ENCODE peak calls at places on chromosome 7, in four cellular contexts. K, A, W and U are unnamed samples. For H3K9me3 and H3K36me3, the result is how much of the 10 kb centered on the place peaks cover.

GRCh38 chr7:117278040-117278439 is 44.8 kb downstream of the WNT2 start:
- DNase-seq in K (no peak), W (no peak), A (no peak), U (no peak)

GRCh38 chr7:74256446-74257408 is 2.5 kb upstream of the RFC2 start:
- DNase-seq in W (no peak), A (peak), K (no peak), U (no peak)

GRCh38 chr7:71566991-71567390 is 435.0 kb downstream of the GALNT17 start:
- DNase-seq in K (no peak), A (no peak), W (no peak), U (no peak)

GRCh38 chr7:128672927-128673517 is 930 bp downstream of the GARIN1A start:
- DNase-seq in A (no peak), K (no peak), W (no peak), U (no peak)

GRCh38 chr7:45657136-45657889 is 83.1 kb downstream of the ADCY1 start:
- DNase-seq in A (peak), K (no peak), W (no peak), U (no peak)

GRCh38 chr7:14691597-14692203 is 210.9 kb downstream of the DGKB start:
- DNase-seq in W (peak), A (peak), K (peak), U (peak)

GRCh38 chr7:3597243-3597642 is 296.2 kb downstream of the SDK1 start:
- DNase-seq in K (no peak), W (no peak), A (no peak), U (no peak)

GRCh38 chr7:121313220-121313792 is 15.5 kb upstream of the WNT16 start:
- DNase-seq in A (no peak), K (no peak), W (no peak), U (no peak)

GRCh38 chr7:149635561-149636329 is 137.6 kb downstream of the ZNF467 start:
- DNase-seq in A (peak), W (no peak), K (no peak), U (no peak)

GRCh38 chr7:99535667-99536066 is 16.2 kb downstream of the FAM200A start:
- DNase-seq in W (no peak), A (no peak), K (no peak), U (no peak)

GRCh38 chr7:99525713-99526440 is 21.4 kb downstream of the ZKSCAN5 start:
- DNase-seq in W (no peak), A (no peak), K (no peak), U (no peak)

DNA sequence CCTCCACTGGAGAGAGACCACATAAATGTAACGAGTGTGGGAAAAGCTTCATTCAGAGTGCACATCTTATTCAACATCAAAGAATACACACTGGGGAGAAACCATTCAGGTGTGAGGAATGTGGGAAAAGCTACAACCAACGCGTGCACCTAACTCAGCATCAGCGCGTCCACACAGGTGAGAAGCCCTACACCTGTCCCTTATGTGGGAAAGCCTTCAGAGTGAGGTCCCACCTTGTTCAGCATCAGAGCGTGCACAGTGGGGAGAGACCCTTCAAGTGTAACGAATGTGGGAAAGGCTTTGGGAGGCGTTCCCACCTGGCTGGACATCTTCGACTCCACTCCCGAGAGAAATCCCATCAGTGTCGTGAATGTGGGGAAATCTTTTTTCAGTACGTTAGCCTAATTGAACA is 20.6 kb downstream of the FAM200A start:
- DNase-seq in K (no peak), A (no peak), W (no peak), U (no peak)
- H3K9me3 ChIP-seq in K (under half), A (under half), W (under half), U (under half)

GRCh38 chr7:48402721-48403120 is 231.5 kb downstream of the ABCA13 start:
- DNase-seq in W (no peak), A (no peak), K (no peak), U (no peak)
- H3K27ac ChIP-seq in W (no peak), A (no peak), K (no peak), U (no peak)

GRCh38 chr7:100079024-100079560 is 2.4 kb downstream of the ZNF3 start:
- DNase-seq in A (no peak), W (no peak), K (no peak), U (no peak)
- H3K36me3 ChIP-seq in A (under half), W (under half), K (under half), U (under half)

GRCh38 chr7:55469271-55469681 is 103.0 kb downstream of the VOPP1 start:
- DNase-seq in K (no peak), A (no peak), W (no peak), U (no peak)

GRCh38 chr7:55464422-55464821 is 99.3 kb downstream of the LANCL2 start:
- DNase-seq in A (no peak), K (no peak), W (no peak), U (no peak)

GRCh38 chr7:55467047-55467593 is 102.0 kb downstream of the LANCL2 start:
- DNase-seq in K (no peak), W (no peak), A (no peak), U (no peak)

GRCh38 chr7:55468495-55468894 is 103.4 kb downstream of the LANCL2 start:
- DNase-seq in W (no peak), A (no peak), K (no peak), U (no peak)

DNA sequence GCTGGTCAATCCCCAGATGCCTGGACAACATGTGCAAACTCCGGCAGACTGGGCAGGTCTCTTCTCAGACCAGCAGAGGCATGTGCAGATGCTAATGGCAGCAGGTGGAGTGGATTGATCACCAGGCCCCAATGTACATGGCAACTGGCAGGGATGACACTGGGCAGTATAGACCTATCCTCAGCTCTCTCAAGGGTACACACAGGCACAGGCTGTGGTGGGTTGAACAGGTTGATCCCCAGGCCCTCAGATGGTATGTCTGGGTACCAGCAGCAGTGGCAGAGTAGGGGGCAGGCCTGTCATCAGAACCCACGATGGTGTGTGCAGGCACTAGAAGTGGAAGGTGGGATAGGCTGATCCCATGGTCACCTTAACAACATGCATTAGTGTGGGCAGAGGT is 98.7 kb downstream of the LANCL2 start:
- DNase-seq in W (no peak), K (no peak), A (no peak), U (no peak)
- H3K9me3 ChIP-seq in W (under half), K (under half), A (under half), U (under half)

DNA sequence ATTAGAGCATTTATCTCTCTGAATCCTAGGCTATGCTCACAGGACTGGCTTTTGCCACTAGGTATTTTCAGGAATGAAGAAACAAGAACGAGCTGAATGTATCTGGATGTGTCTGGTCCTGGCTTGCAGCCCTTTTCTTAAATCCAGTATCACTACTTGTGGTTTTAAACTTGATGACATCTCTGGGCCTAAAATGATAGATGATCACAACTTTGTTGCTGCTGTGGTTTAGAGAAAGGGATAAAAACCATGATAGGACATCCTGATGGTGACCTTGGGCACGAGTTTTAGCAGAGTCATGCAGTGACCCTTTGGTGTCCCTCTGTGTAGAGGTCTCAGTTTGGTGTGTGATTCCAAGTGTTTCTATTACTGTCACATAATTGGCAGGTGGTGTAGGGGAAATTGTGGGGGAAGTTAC is 31.7 kb upstream of the SEMA3C start:
- DNase-seq in W (no peak), A (no peak), K (no peak), U (no peak)
- H3K27ac ChIP-seq in W (no peak), A (peak), K (no peak), U (no peak)

GRCh38 chr7:889391-889790 is 13.0 kb downstream of the GET4 start:
- DNase-seq in K (no peak), W (no peak), A (no peak), U (no peak)
- H3K36me3 ChIP-seq in K (half or more), W (under half), A (half or more), U (under half)